ENCODE peak calls at places on chromosomes 6 and 20, in seven cellular contexts. I is choroid plexus epithelial cell, C is NCI-H1092 treated with DMSO at 0.1 percent for 48 hours, D is T-cell, T is NCI-H1105, Y is fibroblast of lung, S is anterior cingulate cortex. U is an unnamed sample.
A peak's percentile ranks its signal among the peaks of the same experiment; 100 is the strongest.

GRCh38 chr6:157533397-157533814 is 152.4 kb downstream of the ZDHHC14 start:
- DNase-seq in I (no peak), C (no peak), D (no peak), T (no peak), Y (no peak), S (no peak), U (no peak)

GRCh38 chr6:52759085-52759484 is 4.2 kb downstream of the GSTA2 start:
- DNase-seq in I (peak; percentile 3), C (no peak), D (no peak), T (no peak), Y (peak; percentile 51), S (no peak), U (no peak)

GRCh38 chr6:166586424-166587156 is at the start of gene RAMACL:
- DNase-seq in I (peak; percentile 38), C (no peak), D (peak; percentile 42), T (no peak), Y (no peak), S (no peak), U (no peak)

GRCh38 chr6:23454090-23454998 is 671.7 kb upstream of the NRSN1 start:
- DNase-seq in I (peak; percentile 24), C (peak; percentile 24), D (no peak), T (no peak), Y (peak; percentile 75), S (no peak), U (no peak)

GRCh38 chr20:10509411-10509810 is 74.3 kb downstream of the SLX4IP start:
- DNase-seq in I (no peak), C (no peak), D (no peak), T (no peak), Y (no peak), S (no peak), U (no peak)

GRCh38 chr6:10567256-10568041 is 46.3 kb downstream of the GCNT2 start:
- DNase-seq in I (no peak), C (no peak), D (no peak), T (no peak), Y (no peak), S (no peak), U (no peak)

GRCh38 chr6:135195045-135195444 is 13.9 kb downstream of the MYB start:
- DNase-seq in I (no peak), C (no peak), D (no peak), T (no peak), Y (no peak), S (no peak), U (no peak)

GRCh38 chr6:154408906-154409500 is 52.4 kb upstream of the IPCEF1 start:
- DNase-seq in I (peak; percentile 83), C (no peak), D (no peak), T (no peak), Y (peak; percentile 45), S (peak; percentile 35), U (peak; percentile 30)

GRCh38 chr6:165848099-165848461 is 185.0 kb upstream of the PDE10A start:
- DNase-seq in I (no peak), C (no peak), D (no peak), T (no peak), Y (no peak), S (no peak), U (no peak)

GRCh38 chr6:42417641-42418112 is 34.0 kb downstream of the TRERF1 start:
- DNase-seq in I (no peak), C (no peak), D (peak; percentile 60), T (no peak), Y (peak; percentile 78), S (no peak), U (no peak)

GRCh38 chr20:59051666-59052065 is 9.1 kb upstream of the PRELID3B start:
- DNase-seq in I (no peak), C (no peak), D (no peak), T (no peak), Y (no peak), S (no peak), U (no peak)

GRCh38 chr6:17125407-17125806 is 23.6 kb downstream of the STMND1 start:
- DNase-seq in I (no peak), C (no peak), D (no peak), T (no peak), Y (no peak), S (no peak), U (no peak)

GRCh38 chr6:12957321-12958051 is 240.9 kb downstream of the PHACTR1 start:
- DNase-seq in I (peak; percentile 71), C (peak; percentile 7), D (peak; percentile 15), T (peak; percentile 14), Y (peak; percentile 74), S (peak; percentile 60), U (peak; percentile 39)

GRCh38 chr6:38933426-38933825 is 115.2 kb upstream of the GLP1R start:
- DNase-seq in I (peak; percentile 45), C (peak; percentile 25), D (no peak), T (peak; percentile 1), Y (no peak), S (no peak), U (no peak)

GRCh38 chr6:150006961-150007464 is 18.3 kb downstream of the RAET1L start:
- DNase-seq in I (peak; percentile 42), C (no peak), D (peak; percentile 48), T (peak; percentile 13), Y (no peak), S (no peak), U (no peak)

GRCh38 chr6:40809627-40810026 is 222.5 kb upstream of the LRFN2 start:
- DNase-seq in I (no peak), C (no peak), D (no peak), T (no peak), Y (peak; percentile 10), S (no peak), U (no peak)

GRCh38 chr20:37383229-37383989 is 37.5 kb downstream of the SRC start:
- DNase-seq in I (no peak), C (no peak), D (no peak), T (no peak), Y (peak; percentile 72), S (no peak), U (no peak)

GRCh38 chr20:14790771-14791517 is 453.5 kb upstream of the FLRT3 start:
- DNase-seq in I (peak; percentile 76), C (peak; percentile 86), D (no peak), T (no peak), Y (peak; percentile 49), S (no peak), U (no peak)

GRCh38 chr6:110665600-110665999 is 149.7 kb downstream of the CDK19 start:
- DNase-seq in I (no peak), C (no peak), D (no peak), T (no peak), Y (no peak), S (no peak), U (no peak)

GRCh38 chr6:125700591-125701353 is 48.7 kb upstream of the HEY2 start:
- DNase-seq in I (no peak), C (no peak), D (no peak), T (no peak), Y (no peak), S (peak; percentile 14), U (no peak)

GRCh38 chr20:20887593-20888272 is 175.3 kb upstream of the RALGAPA2 start:
- DNase-seq in I (no peak), C (peak; percentile 7), D (no peak), T (no peak), Y (no peak), S (peak; percentile 4), U (no peak)

GRCh38 chr20:23622839-23623343 is 14.9 kb downstream of the CST3 start:
- DNase-seq in I (peak; percentile 91), C (no peak), D (no peak), T (no peak), Y (peak; percentile 87), S (no peak), U (peak; percentile 52)

GRCh38 chr6:20604159-20604558 is 69.9 kb downstream of the CDKAL1 start:
- DNase-seq in I (no peak), C (no peak), D (no peak), T (no peak), Y (no peak), S (no peak), U (no peak)

GRCh38 chr6:27332692-27333641 is 20.9 kb upstream of the POM121L2 start:
- DNase-seq in I (peak; percentile 74), C (peak; percentile 9), D (peak; percentile 56), T (peak; percentile 75), Y (peak; percentile 72), S (no peak), U (no peak)

GRCh38 chr6:160071805-160072687 is 49.6 kb upstream of the SLC22A1 start:
- DNase-seq in I (peak; percentile 23), C (no peak), D (no peak), T (no peak), Y (no peak), S (no peak), U (no peak)

GRCh38 chr6:31521835-31522234 is 6.9 kb upstream of the MCCD1 start:
- DNase-seq in I (no peak), C (no peak), D (no peak), T (no peak), Y (no peak), S (no peak), U (no peak)

GRCh38 chr6:141269684-141270083 is 863.0 kb upstream of the GJE1 start:
- DNase-seq in I (no peak), C (no peak), D (no peak), T (no peak), Y (no peak), S (no peak), U (no peak)

GRCh38 chr20:32497589-32498224 is 87.4 kb downstream of the NOL4L start:
- DNase-seq in I (no peak), C (no peak), D (no peak), T (no peak), Y (peak; percentile 36), S (no peak), U (no peak)

GRCh38 chr6:41449399-41450245 is 96.6 kb upstream of the FOXP4 start:
- DNase-seq in I (peak; percentile 86), C (no peak), D (no peak), T (peak; percentile 5), Y (no peak), S (no peak), U (no peak)

GRCh38 chr20:58192567-58192966 is 35.9 kb downstream of the ANKRD60 start:
- DNase-seq in I (no peak), C (no peak), D (peak; percentile 34), T (no peak), Y (no peak), S (no peak), U (no peak)

GRCh38 chr6:151803743-151804142 is 3.7 kb upstream of the ESR1 start:
- DNase-seq in I (no peak), C (no peak), D (no peak), T (no peak), Y (no peak), S (no peak), U (no peak)

GRCh38 chr6:52454556-52454955 is 34.4 kb downstream of the EFHC1 start:
- DNase-seq in I (peak; percentile 52), C (no peak), D (no peak), T (no peak), Y (peak; percentile 79), S (no peak), U (no peak)

GRCh38 chr6:26394289-26394688 is 7.8 kb upstream of the BTN3A1 start:
- DNase-seq in I (peak; percentile 84), C (no peak), D (no peak), T (no peak), Y (peak; percentile 79), S (no peak), U (no peak)

GRCh38 chr6:169051371-169051770 is 202.3 kb downstream of the THBS2 start:
- DNase-seq in I (no peak), C (peak; percentile 97), D (no peak), T (peak; percentile 32), Y (peak; percentile 69), S (no peak), U (no peak)